ENCODE peak calls at places on chromosomes 1 and 21, in nine cellular contexts. K is cardiac fibroblast, L is PC-3, A is AG04449, F is neural progenitor cell, Z is coronary artery, I is H1, R is SK-N-SH, O is right lobe of liver. W is an unnamed sample.

GRCh38 chr21:44089001-44089911 is 17.9 kb upstream of the PWP2 start:
- DNase-seq in K (no peak), F (no peak), A (no peak), L (no peak), I (peak), Z (peak), R (no peak), O (no peak), W (no peak)

GRCh38 chr1:48940354-48940753 is 163.7 kb upstream of the BEND5 start:
- DNase-seq in O (no peak), I (no peak), A (no peak), L (no peak), Z (no peak), R (no peak), F (no peak), K (no peak), W (no peak)

GRCh38 chr1:111990026-111990877 is 784 bp upstream of the KCND3 start:
- DNase-seq in F (peak), I (peak), K (peak), Z (no peak), A (no peak), R (no peak), O (peak), L (no peak), W (no peak)

GRCh38 chr1:241356187-241356518 is 852 bp downstream of the RGS7 start:
- DNase-seq in A (no peak), O (no peak), I (no peak), L (no peak), Z (no peak), K (no peak), R (peak), F (peak), W (no peak)

GRCh38 chr1:38268226-38268625 is 221.6 kb upstream of the POU3F1 start:
- DNase-seq in L (no peak), K (no peak), A (no peak), R (no peak), O (no peak), F (no peak), Z (no peak), I (no peak), W (no peak)

GRCh38 chr1:228426518-228427175 is 10.0 kb upstream of the TRIM17 start:
- DNase-seq in F (no peak), Z (no peak), O (no peak), A (no peak), I (no peak), L (no peak), R (no peak), K (no peak), W (no peak)

GRCh38 chr1:30763654-30764248 is 6.2 kb upstream of the LAPTM5 start:
- DNase-seq in R (no peak), Z (no peak), L (no peak), I (no peak), F (no peak), K (peak), A (no peak), O (no peak), W (no peak)

GRCh38 chr1:64981602-64981981 is 15.2 kb upstream of the JAK1 start:
- DNase-seq in L (peak), R (no peak), I (no peak), O (no peak), F (no peak), Z (no peak), K (no peak), A (no peak), W (no peak)

GRCh38 chr1:40385437-40386310 is 12.1 kb downstream of the SMAP2 start:
- DNase-seq in K (peak), O (no peak), F (no peak), L (no peak), R (no peak), I (no peak), A (no peak), Z (no peak), W (no peak)

GRCh38 chr21:36511484-36512227 is 31.7 kb upstream of the CLDN14 start:
- DNase-seq in F (no peak), O (no peak), I (no peak), R (no peak), L (no peak), Z (no peak), A (no peak), K (peak), W (peak)

GRCh38 chr1:26998319-26999300 is 5.1 kb downstream of the TRNP1 start:
- DNase-seq in Z (no peak), A (no peak), L (peak), O (no peak), I (no peak), K (no peak), R (no peak), F (no peak), W (peak)

GRCh38 chr1:87787551-87787950 is 458.9 kb downstream of the LMO4 start:
- DNase-seq in F (no peak), Z (no peak), O (no peak), I (no peak), L (peak), R (no peak), K (no peak), A (no peak), W (peak)

GRCh38 chr1:180167721-180168467 is 13.2 kb downstream of the QSOX1 start:
- DNase-seq in R (no peak), A (no peak), Z (no peak), I (peak), L (peak), F (peak), K (no peak), O (no peak), W (peak)

GRCh38 chr1:67803380-67804279 is 29.6 kb downstream of the GNG12 start:
- DNase-seq in L (no peak), F (peak), I (no peak), R (no peak), O (no peak), Z (no peak), A (no peak), K (peak), W (peak)

GRCh38 chr1:227424948-227425347 is 106.7 kb upstream of the CDC42BPA start:
- DNase-seq in A (no peak), K (no peak), L (no peak), F (no peak), I (no peak), Z (no peak), R (no peak), O (no peak), W (no peak)

GRCh38 chr1:91226741-91227140 is 177.9 kb downstream of the HFM1 start:
- DNase-seq in L (peak), K (no peak), O (no peak), R (no peak), F (no peak), Z (no peak), A (no peak), I (no peak), W (peak)

GRCh38 chr1:66938618-66939017 is 13.8 kb downstream of the MIER1 start:
- DNase-seq in A (no peak), K (no peak), L (no peak), O (no peak), I (no peak), F (no peak), Z (no peak), R (no peak), W (no peak)

GRCh38 chr1:42168798-42169197 is 4.3 kb upstream of the GUCA2A start:
- DNase-seq in K (no peak), Z (no peak), A (no peak), I (peak), L (no peak), O (no peak), R (no peak), F (no peak), W (no peak)

GRCh38 chr1:234607091-234608025 is 2.6 kb downstream of the IRF2BP2 start:
- DNase-seq in F (peak), Z (no peak), I (no peak), R (no peak), K (peak), O (peak), L (peak), A (no peak), W (no peak)

GRCh38 chr21:41932191-41932575 is 21.6 kb downstream of the C2CD2 start:
- DNase-seq in F (no peak), L (peak), K (peak), R (no peak), Z (no peak), I (no peak), A (peak), O (no peak), W (peak)

GRCh38 chr1:160362168-160362941 is 4.5 kb upstream of the NHLH1 start:
- DNase-seq in Z (no peak), R (no peak), A (no peak), O (no peak), F (peak), L (no peak), K (no peak), I (no peak), W (no peak)

GRCh38 chr1:154870734-154871133 is 653 bp upstream of the KCNN3 start:
- DNase-seq in Z (no peak), L (no peak), F (no peak), A (no peak), R (no peak), I (no peak), O (no peak), K (no peak), W (no peak)

GRCh38 chr1:90487040-90487439 is 230.1 kb downstream of the BARHL2 start:
- DNase-seq in O (no peak), A (no peak), F (no peak), K (no peak), L (no peak), Z (no peak), R (no peak), I (no peak), W (no peak)

GRCh38 chr21:34844033-34844923 is 175.5 kb downstream of the CLIC6 start:
- DNase-seq in Z (no peak), I (no peak), K (no peak), F (no peak), A (no peak), R (no peak), L (no peak), O (no peak), W (peak)

GRCh38 chr1:8394456-8395321 is 76.8 kb downstream of the SLC45A1 start:
- DNase-seq in L (peak), R (no peak), Z (no peak), F (no peak), O (no peak), I (no peak), A (peak), K (peak), W (peak)
- H3K4me3 ChIP-seq in L (peak), R (no peak), Z (no peak), F (no peak), O (no peak), I (no peak), A (no peak), K (no peak), W (no peak)

DNA sequence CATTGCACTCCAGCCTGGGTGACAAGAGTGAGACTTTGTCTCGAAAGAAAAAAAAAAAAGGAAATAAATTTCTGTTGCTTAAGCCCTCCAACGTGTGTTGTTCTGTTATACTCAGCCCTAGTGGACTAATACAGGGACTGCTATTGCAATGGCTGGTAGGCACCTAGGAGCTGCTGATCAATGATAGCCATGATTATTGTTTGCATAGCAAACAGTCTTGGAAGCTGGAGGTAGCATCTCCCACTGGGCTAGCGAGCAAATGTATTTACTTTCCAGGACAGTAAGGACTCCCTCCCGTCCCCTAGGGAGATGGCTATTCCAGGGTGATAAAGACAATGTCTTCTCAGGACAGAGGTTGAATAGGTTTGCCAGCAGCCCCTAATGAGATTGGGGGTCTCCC is 13.5 kb upstream of the TNFRSF8 start:
- DNase-seq in I (no peak), R (no peak), Z (no peak), A (no peak), K (no peak), L (no peak), F (no peak), O (no peak), W (no peak)
- TF ChIP-seq CTCF in I (no peak), R (no peak), Z (no peak), A (no peak), K (no peak), L (no peak), F (peak), O (no peak), W (no peak)

DNA sequence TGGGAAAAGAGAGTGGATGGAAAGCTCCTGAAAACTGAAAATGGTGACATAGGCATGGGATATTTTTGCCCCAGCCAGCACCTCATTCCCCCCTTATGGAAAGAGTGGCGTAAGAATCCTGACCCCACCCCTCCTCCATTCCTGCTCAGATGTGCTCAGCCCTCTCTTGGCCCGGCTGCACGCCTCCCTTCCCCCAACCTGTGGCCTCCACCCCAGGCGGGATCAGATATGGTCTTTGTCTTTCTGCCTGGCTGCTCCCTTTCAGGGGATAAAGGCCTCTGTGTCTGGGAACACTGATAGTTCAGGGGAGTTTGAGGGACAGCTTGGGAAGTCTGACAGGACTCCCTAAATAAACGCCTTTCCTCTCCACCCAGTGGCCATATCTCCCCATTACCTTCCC is 49.8 kb downstream of the KIRREL1 start:
- DNase-seq in F (peak), A (no peak), R (no peak), L (no peak), I (no peak), O (no peak), Z (no peak), K (peak), W (no peak)
- H3K4me3 ChIP-seq in F (peak), A (no peak), R (no peak), L (no peak), I (no peak), O (no peak), Z (no peak), K (no peak), W (no peak)

GRCh38 chr1:232630047-232630893 is at the start of gene SIPA1L2:
- DNase-seq in O (peak), I (peak), A (peak), K (peak), Z (peak), F (peak), L (peak), R (peak), W (peak)

GRCh38 chr1:232627171-232627570 is 2.8 kb downstream of the SIPA1L2 start:
- DNase-seq in A (no peak), K (no peak), R (no peak), L (peak), O (no peak), F (no peak), I (no peak), Z (no peak), W (no peak)

GRCh38 chr1:232629250-232630046 is 485 bp downstream of the SIPA1L2 start:
- DNase-seq in K (peak), A (no peak), F (peak), Z (peak), L (peak), O (peak), R (peak), I (peak), W (no peak)

GRCh38 chr1:232627645-232628334 is 2.1 kb downstream of the SIPA1L2 start:
- DNase-seq in I (no peak), A (no peak), F (peak), K (peak), R (peak), O (no peak), L (peak), Z (no peak), W (peak)

DNA sequence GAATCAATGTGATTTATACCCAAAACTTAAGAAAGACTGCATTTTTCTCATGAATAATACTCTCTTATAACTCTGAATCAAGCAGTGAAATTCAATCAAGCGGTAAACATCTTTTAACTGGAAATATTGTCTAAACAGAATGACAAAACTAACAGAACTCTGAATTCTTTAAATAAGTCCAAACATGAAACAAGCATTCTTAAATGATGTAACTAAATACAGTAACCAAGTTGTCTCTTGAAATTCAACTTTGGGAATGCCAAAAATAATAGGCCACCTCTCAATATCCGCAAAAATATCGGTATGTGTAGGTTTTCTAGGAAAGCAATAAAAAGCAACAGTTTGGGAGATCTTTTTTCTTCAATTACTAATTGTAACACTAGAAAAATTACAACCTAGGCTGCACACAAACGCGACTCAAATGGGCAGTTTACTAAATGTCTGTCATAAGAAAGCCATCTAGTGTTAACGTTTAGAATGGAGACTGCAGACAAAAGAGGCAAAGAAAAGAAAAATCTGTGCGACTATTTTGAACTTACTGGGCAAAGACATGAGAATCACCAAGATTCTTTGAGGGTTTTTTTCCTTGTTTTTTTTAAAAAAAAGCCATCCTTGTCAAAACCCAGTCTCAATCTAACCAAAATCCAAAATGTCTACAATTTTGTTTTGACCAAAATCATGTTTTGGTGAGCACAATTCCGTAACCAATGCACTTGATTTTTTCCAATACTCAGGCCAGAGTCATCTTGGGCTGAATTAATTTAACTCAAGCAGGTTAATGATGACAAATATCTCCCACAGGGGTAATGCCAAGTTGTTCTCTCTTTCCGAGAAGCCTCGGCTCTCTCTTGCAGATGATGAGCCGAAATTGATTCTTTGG is 1.4 kb downstream of the SIPA1L2 start:
- DNase-seq in K (peak), I (no peak), Z (no peak), F (peak), A (no peak), L (peak), R (peak), O (no peak), W (peak)
- TF ChIP-seq CTCF in K (peak), I (no peak), Z (no peak), F (peak), A (no peak), L (peak), R (peak), O (peak), W (peak)

GRCh38 chr21:26965091-26965566 is 1.8 kb downstream of the ADAMTS5 start:
- DNase-seq in O (no peak), R (no peak), I (no peak), Z (peak), F (no peak), L (no peak), A (no peak), K (no peak), W (no peak)
- H3K4me3 ChIP-seq in O (peak), R (peak), I (no peak), Z (peak), F (peak), L (no peak), A (peak), K (no peak), W (no peak)